ENCODE peak calls at places on chromosomes 6 and 20, in six cellular contexts. N is HFF-Myc; W is effector CD4-positive, alpha-beta T cell; U is MCF 10A; H is NCI-H1105; Y is ovary. L is an unnamed sample.

GRCh38 chr20:9478801-9479200 is 35.6 kb upstream of the LAMP5 start:
- DNase-seq in U (no peak), W (no peak), N (no peak), Y (no peak), H (no peak), L (no peak)

GRCh38 chr6:76351275-76351674 is 278.8 kb upstream of the IMPG1 start:
- DNase-seq in H (no peak), N (no peak), W (no peak), Y (no peak), U (peak; percentile 53), L (no peak)

GRCh38 chr20:47187450-47188195 is 168.9 kb downstream of the ZMYND8 start:
- DNase-seq in W (no peak), N (no peak), Y (no peak), U (no peak), H (no peak), L (no peak)

GRCh38 chr6:111478749-111479148 is 4.3 kb downstream of the REV3L start:
- DNase-seq in H (no peak), U (peak; percentile 73), Y (no peak), N (no peak), W (no peak), L (no peak)

GRCh38 chr6:47242483-47243386 is 67.0 kb downstream of the TNFRSF21 start:
- DNase-seq in N (peak; percentile 61), W (no peak), Y (peak; percentile 83), H (peak; percentile 67), U (peak; percentile 94), L (peak; percentile 80)

GRCh38 chr6:21187485-21187884 is 406.1 kb upstream of the SOX4 start:
- DNase-seq in H (no peak), U (no peak), Y (no peak), W (no peak), N (no peak), L (no peak)

GRCh38 chr6:33147807-33148666 is 44.2 kb downstream of the COL11A2 start:
- DNase-seq in N (peak; percentile 21), W (no peak), Y (no peak), H (peak; percentile 19), U (peak; percentile 58), L (no peak)

GRCh38 chr6:170344631-170345576 is 38.3 kb downstream of the FAM120B start:
- DNase-seq in H (no peak), W (no peak), U (peak; percentile 90), Y (no peak), N (peak; percentile 32), L (no peak)

GRCh38 chr6:113184736-113185135 is 672.4 kb upstream of the MARCKS start:
- DNase-seq in H (no peak), U (no peak), W (no peak), Y (no peak), N (peak; percentile 30), L (no peak)

GRCh38 chr6:74369556-74369993 is 673.6 kb downstream of the CD109 start:
- DNase-seq in H (no peak), W (no peak), U (peak; percentile 78), N (peak; percentile 37), Y (no peak), L (no peak)

GRCh38 chr6:45467853-45468252 is 90.1 kb upstream of the SUPT3H start:
- DNase-seq in H (no peak), U (no peak), N (no peak), W (no peak), Y (no peak), L (no peak)

L was measured in coronary artery.